ENCODE peak calls at places on chromosomes 13 and 19, in ten cellular contexts. One of them, this sample, is unnamed.

GRCh38 chr13:72186730-72187422 is 319.9 kb upstream of the DACH1 start:
- DNase-seq in HL-60: no peak
- DNase-seq in GM23338: no peak
- DNase-seq in upper lobe of left lung: no peak
- DNase-seq in vagina: no peak
- DNase-seq in endothelial cell of umbilical vein: no peak
- DNase-seq in spleen: no peak
- DNase-seq in breast epithelium: peak
- DNase-seq in HCT116: no peak
- DNase-seq in K562: no peak
- DNase-seq in this sample: no peak

GRCh38 chr13:39185326-39185725 is 147.1 kb downstream of the NHLRC3 start:
- DNase-seq in HL-60: no peak
- DNase-seq in GM23338: no peak
- DNase-seq in upper lobe of left lung: no peak
- DNase-seq in vagina: no peak
- DNase-seq in endothelial cell of umbilical vein: no peak
- DNase-seq in spleen: no peak
- DNase-seq in breast epithelium: no peak
- DNase-seq in HCT116: no peak
- DNase-seq in K562: no peak
- DNase-seq in this sample: no peak

GRCh38 chr13:99702687-99703319 is 201.5 kb downstream of the TM9SF2 start:
- DNase-seq in HL-60: no peak
- DNase-seq in GM23338: peak
- DNase-seq in upper lobe of left lung: no peak
- DNase-seq in vagina: no peak
- DNase-seq in endothelial cell of umbilical vein: no peak
- DNase-seq in spleen: no peak
- DNase-seq in breast epithelium: no peak
- DNase-seq in HCT116: no peak
- DNase-seq in K562: no peak
- DNase-seq in this sample: no peak

GRCh38 chr19:19406878-19407639 is 1.6 kb downstream of the GATAD2A start:
- DNase-seq in HL-60: peak
- DNase-seq in GM23338: no peak
- DNase-seq in upper lobe of left lung: peak
- DNase-seq in vagina: no peak
- DNase-seq in endothelial cell of umbilical vein: peak
- DNase-seq in spleen: peak
- DNase-seq in breast epithelium: peak
- DNase-seq in HCT116: no peak
- DNase-seq in K562: peak
- DNase-seq in this sample: no peak

GRCh38 chr19:28521614-28522544 is 691.1 kb downstream of the UQCRFS1 start:
- DNase-seq in HL-60: no peak
- DNase-seq in GM23338: no peak
- DNase-seq in upper lobe of left lung: no peak
- DNase-seq in vagina: peak
- DNase-seq in endothelial cell of umbilical vein: no peak
- DNase-seq in spleen: no peak
- DNase-seq in breast epithelium: no peak
- DNase-seq in HCT116: no peak
- DNase-seq in K562: peak
- DNase-seq in this sample: no peak

GRCh38 chr13:44837250-44837649 is 152.0 kb downstream of the NUFIP1 start:
- DNase-seq in HL-60: no peak
- DNase-seq in GM23338: no peak
- DNase-seq in upper lobe of left lung: no peak
- DNase-seq in vagina: no peak
- DNase-seq in endothelial cell of umbilical vein: peak
- DNase-seq in spleen: no peak
- DNase-seq in breast epithelium: no peak
- DNase-seq in HCT116: no peak
- DNase-seq in K562: no peak
- DNase-seq in this sample: no peak

GRCh38 chr19:48986211-48986610 is 6.9 kb downstream of the GYS1 start:
- DNase-seq in HL-60: no peak
- DNase-seq in GM23338: no peak
- DNase-seq in upper lobe of left lung: no peak
- DNase-seq in vagina: no peak
- DNase-seq in endothelial cell of umbilical vein: no peak
- DNase-seq in spleen: no peak
- DNase-seq in breast epithelium: no peak
- DNase-seq in HCT116: no peak
- DNase-seq in K562: no peak
- DNase-seq in this sample: no peak

GRCh38 chr13:46894534-46894906 is 2.3 kb downstream of the HTR2A start:
- DNase-seq in HL-60: no peak
- DNase-seq in GM23338: no peak
- DNase-seq in upper lobe of left lung: no peak
- DNase-seq in vagina: no peak
- DNase-seq in endothelial cell of umbilical vein: no peak
- DNase-seq in spleen: no peak
- DNase-seq in breast epithelium: no peak
- DNase-seq in HCT116: no peak
- DNase-seq in K562: no peak
- DNase-seq in this sample: no peak

GRCh38 chr13:110418944-110419343 is 111.9 kb downstream of the COL4A2 start:
- DNase-seq in HL-60: no peak
- DNase-seq in GM23338: no peak
- DNase-seq in upper lobe of left lung: no peak
- DNase-seq in vagina: peak
- DNase-seq in endothelial cell of umbilical vein: peak
- DNase-seq in spleen: no peak
- DNase-seq in breast epithelium: no peak
- DNase-seq in HCT116: no peak
- DNase-seq in K562: no peak
- DNase-seq in this sample: no peak

GRCh38 chr13:62920181-62920580 is 1504.5 kb upstream of the PCDH20 start:
- DNase-seq in HL-60: no peak
- DNase-seq in GM23338: no peak
- DNase-seq in upper lobe of left lung: no peak
- DNase-seq in vagina: no peak
- DNase-seq in endothelial cell of umbilical vein: no peak
- DNase-seq in spleen: no peak
- DNase-seq in breast epithelium: no peak
- DNase-seq in HCT116: no peak
- DNase-seq in K562: no peak
- DNase-seq in this sample: no peak

GRCh38 chr19:14003279-14004051 is 2.7 kb downstream of the RFX1 start:
- DNase-seq in HL-60: no peak
- DNase-seq in GM23338: no peak
- DNase-seq in upper lobe of left lung: no peak
- DNase-seq in vagina: no peak
- DNase-seq in endothelial cell of umbilical vein: peak
- DNase-seq in spleen: no peak
- DNase-seq in breast epithelium: no peak
- DNase-seq in HCT116: no peak
- DNase-seq in K562: no peak
- DNase-seq in this sample: no peak
- TF ChIP-seq CTCF in HL-60: no peak
- TF ChIP-seq CTCF in GM23338: no peak
- TF ChIP-seq CTCF in upper lobe of left lung: no peak
- TF ChIP-seq CTCF in vagina: no peak
- TF ChIP-seq CTCF in endothelial cell of umbilical vein: no peak
- TF ChIP-seq CTCF in spleen: no peak
- TF ChIP-seq CTCF in breast epithelium: no peak
- TF ChIP-seq CTCF in HCT116: no peak
- TF ChIP-seq CTCF in K562: no peak
- TF ChIP-seq CTCF in this sample: no peak

DNA sequence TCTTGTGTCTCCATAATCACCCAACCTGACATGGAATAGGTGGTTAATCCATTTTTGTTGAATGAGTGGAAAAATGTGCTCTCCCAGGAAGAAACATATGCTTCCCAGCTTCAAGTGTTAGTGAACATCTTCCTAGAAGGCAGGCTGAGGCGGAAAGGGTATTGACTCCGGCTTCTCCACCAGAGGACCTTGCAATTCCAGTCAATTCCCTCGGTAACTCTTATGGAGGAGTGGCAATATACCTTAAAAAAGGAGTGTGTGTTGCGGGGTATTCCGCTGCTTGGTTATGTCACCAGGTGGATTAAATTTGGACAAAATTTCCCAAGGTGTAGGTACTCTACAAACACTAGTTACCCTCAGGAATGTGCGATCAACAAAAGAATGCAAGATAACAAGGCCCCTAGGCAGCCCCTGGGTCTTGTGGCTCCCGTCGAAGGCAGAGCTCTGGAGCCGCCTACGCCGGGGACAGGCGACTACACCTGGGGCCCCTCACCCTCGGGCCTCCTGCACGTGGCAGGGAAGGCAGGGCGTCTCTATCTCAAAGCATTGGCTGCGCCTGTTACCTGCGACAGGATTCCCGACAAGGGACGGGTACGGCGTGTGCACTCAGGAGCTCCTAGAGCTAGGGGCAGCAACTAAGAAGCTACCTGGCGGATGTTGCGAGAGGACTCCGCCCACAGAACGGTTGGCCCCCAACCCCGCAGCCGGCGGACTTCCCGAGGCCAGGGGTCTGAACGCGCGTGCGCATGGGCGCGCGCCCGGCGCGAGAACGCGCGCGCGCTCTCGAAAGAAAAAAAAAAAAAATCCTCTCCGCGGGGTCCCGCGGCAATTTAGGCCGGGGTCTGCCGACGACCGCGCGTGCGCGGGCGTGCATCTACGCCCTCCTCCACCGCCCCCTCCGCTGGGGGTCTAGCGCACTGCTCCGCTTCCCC is at the start of gene WDR87:
- DNase-seq in HL-60: peak
- DNase-seq in GM23338: peak
- DNase-seq in upper lobe of left lung: peak
- DNase-seq in vagina: no peak
- DNase-seq in endothelial cell of umbilical vein: no peak
- DNase-seq in spleen: peak
- DNase-seq in breast epithelium: no peak
- DNase-seq in HCT116: no peak
- DNase-seq in K562: peak
- DNase-seq in this sample: no peak
- TF ChIP-seq POLR2AphosphoS5 in HL-60: no peak
- TF ChIP-seq POLR2AphosphoS5 in GM23338: peak
- TF ChIP-seq POLR2AphosphoS5 in upper lobe of left lung: no peak
- TF ChIP-seq POLR2AphosphoS5 in vagina: no peak
- TF ChIP-seq POLR2AphosphoS5 in endothelial cell of umbilical vein: no peak
- TF ChIP-seq POLR2AphosphoS5 in spleen: no peak
- TF ChIP-seq POLR2AphosphoS5 in breast epithelium: no peak
- TF ChIP-seq POLR2AphosphoS5 in HCT116: no peak
- TF ChIP-seq POLR2AphosphoS5 in K562: no peak
- TF ChIP-seq POLR2AphosphoS5 in this sample: no peak

DNA sequence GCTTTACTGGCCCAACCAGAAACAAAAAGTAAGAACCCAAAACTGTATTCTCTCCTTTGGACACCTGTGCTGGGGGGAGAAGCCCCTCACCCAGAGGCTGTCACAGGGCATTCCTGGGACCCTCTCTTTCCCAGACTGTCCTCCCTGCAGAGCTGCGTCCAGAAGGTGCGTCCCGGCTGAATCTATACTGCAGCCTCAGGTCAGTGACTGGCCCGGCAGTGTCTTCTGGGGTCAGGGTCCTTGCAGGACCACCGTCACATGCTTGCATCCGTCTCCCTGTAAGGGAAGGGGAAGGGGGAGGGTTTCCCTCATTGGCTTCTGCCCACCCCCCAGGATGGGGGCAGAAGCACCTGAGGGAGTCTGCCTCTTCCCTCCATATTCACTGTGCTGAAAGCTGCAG is 76.5 kb downstream of the ATP11A start:
- DNase-seq in HL-60: no peak
- DNase-seq in GM23338: no peak
- DNase-seq in upper lobe of left lung: no peak
- DNase-seq in vagina: no peak
- DNase-seq in endothelial cell of umbilical vein: no peak
- DNase-seq in spleen: no peak
- DNase-seq in breast epithelium: no peak
- DNase-seq in HCT116: no peak
- DNase-seq in K562: no peak
- DNase-seq in this sample: no peak
- H3K27ac ChIP-seq in HL-60: no peak
- H3K27ac ChIP-seq in GM23338: peak
- H3K27ac ChIP-seq in upper lobe of left lung: no peak
- H3K27ac ChIP-seq in vagina: no peak
- H3K27ac ChIP-seq in endothelial cell of umbilical vein: no peak
- H3K27ac ChIP-seq in spleen: no peak
- H3K27ac ChIP-seq in breast epithelium: no peak
- H3K27ac ChIP-seq in HCT116: no peak
- H3K27ac ChIP-seq in K562: no peak
- H3K27ac ChIP-seq in this sample: no peak

GRCh38 chr19:45717983-45718650 is 12.6 kb downstream of the FBXO46 start:
- DNase-seq in HL-60: no peak
- DNase-seq in GM23338: no peak
- DNase-seq in upper lobe of left lung: no peak
- DNase-seq in vagina: no peak
- DNase-seq in endothelial cell of umbilical vein: no peak
- DNase-seq in spleen: peak
- DNase-seq in breast epithelium: no peak
- DNase-seq in HCT116: no peak
- DNase-seq in K562: no peak
- DNase-seq in this sample: no peak
- TF ChIP-seq CTCF in HL-60: no peak
- TF ChIP-seq CTCF in GM23338: no peak
- TF ChIP-seq CTCF in upper lobe of left lung: no peak
- TF ChIP-seq CTCF in vagina: no peak
- TF ChIP-seq CTCF in endothelial cell of umbilical vein: no peak
- TF ChIP-seq CTCF in spleen: no peak
- TF ChIP-seq CTCF in breast epithelium: no peak
- TF ChIP-seq CTCF in HCT116: no peak
- TF ChIP-seq CTCF in K562: no peak
- TF ChIP-seq CTCF in this sample: no peak

GRCh38 chr19:1251503-1252220 is 3.3 kb downstream of the MIDN start:
- DNase-seq in HL-60: peak
- DNase-seq in GM23338: no peak
- DNase-seq in upper lobe of left lung: peak
- DNase-seq in vagina: no peak
- DNase-seq in endothelial cell of umbilical vein: peak
- DNase-seq in spleen: peak
- DNase-seq in breast epithelium: peak
- DNase-seq in HCT116: no peak
- DNase-seq in K562: peak
- DNase-seq in this sample: no peak
- TF ChIP-seq POLR2AphosphoS5 in HL-60: peak
- TF ChIP-seq POLR2AphosphoS5 in GM23338: no peak
- TF ChIP-seq POLR2AphosphoS5 in upper lobe of left lung: peak
- TF ChIP-seq POLR2AphosphoS5 in vagina: peak
- TF ChIP-seq POLR2AphosphoS5 in endothelial cell of umbilical vein: no peak
- TF ChIP-seq POLR2AphosphoS5 in spleen: peak
- TF ChIP-seq POLR2AphosphoS5 in breast epithelium: peak
- TF ChIP-seq POLR2AphosphoS5 in HCT116: no peak
- TF ChIP-seq POLR2AphosphoS5 in K562: no peak
- TF ChIP-seq POLR2AphosphoS5 in this sample: no peak

This sample was measured in Panc1.